ENCODE peak calls at places on chromosome 10, in eight cellular contexts. One of them, this sample, is unnamed.

GRCh38 chr10:104323721-104324686 is 14.3 kb downstream of the ITPRIP start:
- DNase-seq in SK-N-MC: no peak
- DNase-seq in AG10803: no peak
- DNase-seq in CD4-positive, CD25-positive, alpha-beta regulatory T cell: no peak
- DNase-seq in HFF-Myc: no peak
- DNase-seq in OCI-LY7: no peak
- DNase-seq in CD8-positive, alpha-beta T cell: no peak
- DNase-seq in pancreas: no peak
- DNase-seq in this sample: no peak

GRCh38 chr10:116653885-116654284 is 33.1 kb downstream of the PNLIPRP2 start:
- DNase-seq in SK-N-MC: no peak
- DNase-seq in AG10803: no peak
- DNase-seq in CD4-positive, CD25-positive, alpha-beta regulatory T cell: no peak
- DNase-seq in HFF-Myc: no peak
- DNase-seq in OCI-LY7: no peak
- DNase-seq in CD8-positive, alpha-beta T cell: no peak
- DNase-seq in pancreas: no peak
- DNase-seq in this sample: no peak

GRCh38 chr10:14137391-14137790 is 193.3 kb downstream of the FRMD4A start:
- DNase-seq in SK-N-MC: no peak
- DNase-seq in AG10803: no peak
- DNase-seq in CD4-positive, CD25-positive, alpha-beta regulatory T cell: no peak
- DNase-seq in HFF-Myc: no peak
- DNase-seq in OCI-LY7: no peak
- DNase-seq in CD8-positive, alpha-beta T cell: no peak
- DNase-seq in pancreas: no peak
- DNase-seq in this sample: no peak

GRCh38 chr10:71691405-71691804 is 28.2 kb downstream of the C10orf105 start:
- DNase-seq in SK-N-MC: no peak
- DNase-seq in AG10803: no peak
- DNase-seq in CD4-positive, CD25-positive, alpha-beta regulatory T cell: no peak
- DNase-seq in HFF-Myc: no peak
- DNase-seq in OCI-LY7: no peak
- DNase-seq in CD8-positive, alpha-beta T cell: no peak
- DNase-seq in pancreas: no peak
- DNase-seq in this sample: no peak

GRCh38 chr10:121926669-121927360 is 1.0 kb downstream of the ATE1 start:
- DNase-seq in SK-N-MC: no peak
- DNase-seq in AG10803: peak
- DNase-seq in CD4-positive, CD25-positive, alpha-beta regulatory T cell: no peak
- DNase-seq in HFF-Myc: no peak
- DNase-seq in OCI-LY7: peak
- DNase-seq in CD8-positive, alpha-beta T cell: no peak
- DNase-seq in pancreas: no peak
- DNase-seq in this sample: no peak

GRCh38 chr10:70549351-70549961 is 53.1 kb downstream of the PRF1 start:
- DNase-seq in SK-N-MC: no peak
- DNase-seq in AG10803: no peak
- DNase-seq in CD4-positive, CD25-positive, alpha-beta regulatory T cell: no peak
- DNase-seq in HFF-Myc: no peak
- DNase-seq in OCI-LY7: no peak
- DNase-seq in CD8-positive, alpha-beta T cell: no peak
- DNase-seq in pancreas: no peak
- DNase-seq in this sample: no peak

GRCh38 chr10:102314801-102315200 is 69.5 kb downstream of the GBF1 start:
- DNase-seq in SK-N-MC: no peak
- DNase-seq in AG10803: no peak
- DNase-seq in CD4-positive, CD25-positive, alpha-beta regulatory T cell: no peak
- DNase-seq in HFF-Myc: no peak
- DNase-seq in OCI-LY7: no peak
- DNase-seq in CD8-positive, alpha-beta T cell: no peak
- DNase-seq in pancreas: no peak
- DNase-seq in this sample: no peak

GRCh38 chr10:69807122-69807521 is 5.4 kb downstream of the COL13A1 start:
- DNase-seq in SK-N-MC: no peak
- DNase-seq in AG10803: peak
- DNase-seq in CD4-positive, CD25-positive, alpha-beta regulatory T cell: no peak
- DNase-seq in HFF-Myc: peak
- DNase-seq in OCI-LY7: no peak
- DNase-seq in CD8-positive, alpha-beta T cell: no peak
- DNase-seq in pancreas: no peak
- DNase-seq in this sample: no peak

GRCh38 chr10:128063736-128064614 is 62.2 kb downstream of the MKI67 start:
- DNase-seq in SK-N-MC: no peak
- DNase-seq in AG10803: no peak
- DNase-seq in CD4-positive, CD25-positive, alpha-beta regulatory T cell: peak
- DNase-seq in HFF-Myc: no peak
- DNase-seq in OCI-LY7: no peak
- DNase-seq in CD8-positive, alpha-beta T cell: no peak
- DNase-seq in pancreas: no peak
- DNase-seq in this sample: no peak

GRCh38 chr10:128062331-128062730 is 63.9 kb downstream of the MKI67 start:
- DNase-seq in SK-N-MC: no peak
- DNase-seq in AG10803: no peak
- DNase-seq in CD4-positive, CD25-positive, alpha-beta regulatory T cell: peak
- DNase-seq in HFF-Myc: no peak
- DNase-seq in OCI-LY7: peak
- DNase-seq in CD8-positive, alpha-beta T cell: no peak
- DNase-seq in pancreas: no peak
- DNase-seq in this sample: no peak

GRCh38 chr10:128064615-128065580 is 61.3 kb downstream of the MKI67 start:
- DNase-seq in SK-N-MC: no peak
- DNase-seq in AG10803: peak
- DNase-seq in CD4-positive, CD25-positive, alpha-beta regulatory T cell: peak
- DNase-seq in HFF-Myc: no peak
- DNase-seq in OCI-LY7: peak
- DNase-seq in CD8-positive, alpha-beta T cell: peak
- DNase-seq in pancreas: peak
- DNase-seq in this sample: peak

GRCh38 chr10:128061306-128062300 is 64.6 kb downstream of the MKI67 start:
- DNase-seq in SK-N-MC: no peak
- DNase-seq in AG10803: no peak
- DNase-seq in CD4-positive, CD25-positive, alpha-beta regulatory T cell: no peak
- DNase-seq in HFF-Myc: no peak
- DNase-seq in OCI-LY7: no peak
- DNase-seq in CD8-positive, alpha-beta T cell: no peak
- DNase-seq in pancreas: no peak
- DNase-seq in this sample: no peak

DNA sequence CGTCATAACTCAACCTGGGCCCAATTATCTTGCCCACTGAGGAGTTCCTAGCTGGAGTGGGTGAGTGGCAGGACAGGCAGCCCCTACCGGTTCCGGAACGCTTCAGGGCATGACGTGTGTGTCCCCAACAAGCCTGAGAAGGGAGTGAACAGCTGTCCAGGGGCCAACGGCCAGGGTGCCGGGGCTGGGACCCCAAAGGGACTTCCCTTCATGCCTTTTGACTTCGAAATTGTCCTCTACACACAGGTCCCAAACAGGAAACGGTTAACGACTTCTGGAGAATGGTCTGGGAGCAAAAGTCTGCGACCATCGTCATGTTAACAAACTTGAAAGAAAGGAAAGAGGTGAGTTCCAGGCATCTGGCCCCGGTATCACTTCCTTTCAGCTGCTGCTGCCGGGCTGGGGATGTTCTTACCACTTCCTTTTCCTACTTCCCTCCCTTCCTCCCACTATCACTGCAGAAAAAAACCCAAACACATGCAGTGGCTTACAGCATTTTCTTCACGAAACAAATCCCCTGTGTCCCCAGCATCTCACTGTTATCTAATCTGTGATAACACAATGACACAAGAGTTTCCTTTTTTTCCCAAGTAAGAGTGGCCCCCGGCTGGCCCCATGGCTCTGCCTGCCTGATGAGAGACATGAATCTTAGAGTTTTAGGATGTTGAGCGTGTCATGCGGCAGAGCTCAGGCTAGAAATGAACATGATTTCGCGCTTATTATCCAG is 63.2 kb downstream of the MKI67 start:
- DNase-seq in SK-N-MC: no peak
- DNase-seq in AG10803: no peak
- DNase-seq in CD4-positive, CD25-positive, alpha-beta regulatory T cell: peak
- DNase-seq in HFF-Myc: no peak
- DNase-seq in OCI-LY7: peak
- DNase-seq in CD8-positive, alpha-beta T cell: peak
- DNase-seq in pancreas: no peak
- DNase-seq in this sample: no peak
- H3K4me3 ChIP-seq in SK-N-MC: no peak
- H3K4me3 ChIP-seq in AG10803: no peak
- H3K4me3 ChIP-seq in CD4-positive, CD25-positive, alpha-beta regulatory T cell: peak
- H3K4me3 ChIP-seq in HFF-Myc: no peak
- H3K4me3 ChIP-seq in OCI-LY7: peak
- H3K4me3 ChIP-seq in CD8-positive, alpha-beta T cell: peak
- H3K4me3 ChIP-seq in pancreas: no peak
- H3K4me3 ChIP-seq in this sample: no peak

GRCh38 chr10:114212153-114212552 is 26.9 kb upstream of the VWA2 start:
- DNase-seq in SK-N-MC: no peak
- DNase-seq in AG10803: no peak
- DNase-seq in CD4-positive, CD25-positive, alpha-beta regulatory T cell: no peak
- DNase-seq in HFF-Myc: no peak
- DNase-seq in OCI-LY7: no peak
- DNase-seq in CD8-positive, alpha-beta T cell: no peak
- DNase-seq in pancreas: no peak
- DNase-seq in this sample: no peak
- H3K4me3 ChIP-seq in SK-N-MC: no peak
- H3K4me3 ChIP-seq in AG10803: no peak
- H3K4me3 ChIP-seq in CD4-positive, CD25-positive, alpha-beta regulatory T cell: no peak
- H3K4me3 ChIP-seq in HFF-Myc: no peak
- H3K4me3 ChIP-seq in OCI-LY7: no peak
- H3K4me3 ChIP-seq in CD8-positive, alpha-beta T cell: no peak
- H3K4me3 ChIP-seq in pancreas: no peak
- H3K4me3 ChIP-seq in this sample: no peak

GRCh38 chr10:3782099-3782455 is 2.9 kb downstream of the KLF6 start:
- DNase-seq in SK-N-MC: no peak
- DNase-seq in AG10803: no peak
- DNase-seq in CD4-positive, CD25-positive, alpha-beta regulatory T cell: peak
- DNase-seq in HFF-Myc: no peak
- DNase-seq in OCI-LY7: no peak
- DNase-seq in CD8-positive, alpha-beta T cell: no peak
- DNase-seq in pancreas: no peak
- DNase-seq in this sample: no peak

GRCh38 chr10:3780056-3780765 is 4.8 kb downstream of the KLF6 start:
- DNase-seq in SK-N-MC: no peak
- DNase-seq in AG10803: peak
- DNase-seq in CD4-positive, CD25-positive, alpha-beta regulatory T cell: no peak
- DNase-seq in HFF-Myc: no peak
- DNase-seq in OCI-LY7: no peak
- DNase-seq in CD8-positive, alpha-beta T cell: no peak
- DNase-seq in pancreas: no peak
- DNase-seq in this sample: no peak

GRCh38 chr10:3781458-3782098 is 3.4 kb downstream of the KLF6 start:
- DNase-seq in SK-N-MC: no peak
- DNase-seq in AG10803: peak
- DNase-seq in CD4-positive, CD25-positive, alpha-beta regulatory T cell: peak
- DNase-seq in HFF-Myc: no peak
- DNase-seq in OCI-LY7: peak
- DNase-seq in CD8-positive, alpha-beta T cell: peak
- DNase-seq in pancreas: peak
- DNase-seq in this sample: no peak

GRCh38 chr10:3779146-3779707 is 5.8 kb downstream of the KLF6 start:
- DNase-seq in SK-N-MC: no peak
- DNase-seq in AG10803: peak
- DNase-seq in CD4-positive, CD25-positive, alpha-beta regulatory T cell: no peak
- DNase-seq in HFF-Myc: no peak
- DNase-seq in OCI-LY7: no peak
- DNase-seq in CD8-positive, alpha-beta T cell: no peak
- DNase-seq in pancreas: no peak
- DNase-seq in this sample: no peak

DNA sequence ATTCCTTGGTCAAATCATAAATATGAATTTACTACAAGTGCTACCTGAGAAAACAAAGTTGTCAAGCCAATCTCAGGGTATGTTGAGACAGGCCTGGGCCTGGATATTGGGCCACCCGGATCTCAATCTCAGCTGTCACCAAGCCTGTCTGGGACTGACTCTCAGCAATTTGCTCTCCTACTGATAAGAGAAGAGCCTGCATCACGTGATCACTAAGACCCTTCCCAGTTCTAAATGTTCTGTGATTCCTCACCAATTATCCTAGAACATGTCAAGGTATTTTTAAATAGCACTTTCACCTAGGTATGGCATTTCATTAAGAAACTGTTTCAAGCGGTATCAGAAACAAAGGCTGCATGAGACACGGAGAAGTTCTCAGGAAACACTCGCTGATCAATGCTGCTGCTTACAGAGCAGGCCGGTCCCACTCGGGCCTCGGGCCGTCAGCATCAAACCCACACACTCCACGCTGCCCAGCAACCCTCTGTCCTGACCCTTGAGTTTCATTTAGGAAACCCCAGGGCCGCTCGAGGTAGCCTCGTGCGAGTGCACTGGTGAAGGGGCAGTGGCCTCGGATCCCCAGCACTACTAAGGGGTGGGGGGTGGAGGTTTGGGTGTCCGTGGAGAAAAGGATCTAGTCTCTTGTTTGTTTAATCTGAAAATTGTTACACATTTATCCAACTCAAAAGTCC is 4.1 kb downstream of the KLF6 start:
- DNase-seq in SK-N-MC: no peak
- DNase-seq in AG10803: peak
- DNase-seq in CD4-positive, CD25-positive, alpha-beta regulatory T cell: peak
- DNase-seq in HFF-Myc: no peak
- DNase-seq in OCI-LY7: no peak
- DNase-seq in CD8-positive, alpha-beta T cell: no peak
- DNase-seq in pancreas: no peak
- DNase-seq in this sample: no peak
- H3K4me3 ChIP-seq in SK-N-MC: no peak
- H3K4me3 ChIP-seq in AG10803: peak
- H3K4me3 ChIP-seq in CD4-positive, CD25-positive, alpha-beta regulatory T cell: peak
- H3K4me3 ChIP-seq in HFF-Myc: peak
- H3K4me3 ChIP-seq in OCI-LY7: no peak
- H3K4me3 ChIP-seq in CD8-positive, alpha-beta T cell: peak
- H3K4me3 ChIP-seq in pancreas: peak
- H3K4me3 ChIP-seq in this sample: peak

GRCh38 chr10:29375888-29376287 is 87.0 kb downstream of the LYZL1 start:
- DNase-seq in SK-N-MC: no peak
- DNase-seq in AG10803: no peak
- DNase-seq in CD4-positive, CD25-positive, alpha-beta regulatory T cell: no peak
- DNase-seq in HFF-Myc: no peak
- DNase-seq in OCI-LY7: no peak
- DNase-seq in CD8-positive, alpha-beta T cell: no peak
- DNase-seq in pancreas: no peak
- DNase-seq in this sample: no peak

GRCh38 chr10:29370612-29371092 is 81.8 kb downstream of the LYZL1 start:
- DNase-seq in SK-N-MC: no peak
- DNase-seq in AG10803: no peak
- DNase-seq in CD4-positive, CD25-positive, alpha-beta regulatory T cell: no peak
- DNase-seq in HFF-Myc: no peak
- DNase-seq in OCI-LY7: no peak
- DNase-seq in CD8-positive, alpha-beta T cell: no peak
- DNase-seq in pancreas: no peak
- DNase-seq in this sample: no peak

GRCh38 chr10:29374162-29374561 is 85.3 kb downstream of the LYZL1 start:
- DNase-seq in SK-N-MC: no peak
- DNase-seq in AG10803: no peak
- DNase-seq in CD4-positive, CD25-positive, alpha-beta regulatory T cell: no peak
- DNase-seq in HFF-Myc: no peak
- DNase-seq in OCI-LY7: no peak
- DNase-seq in CD8-positive, alpha-beta T cell: no peak
- DNase-seq in pancreas: no peak
- DNase-seq in this sample: no peak

GRCh38 chr10:29370092-29370611 is 81.3 kb downstream of the LYZL1 start:
- DNase-seq in SK-N-MC: no peak
- DNase-seq in AG10803: no peak
- DNase-seq in CD4-positive, CD25-positive, alpha-beta regulatory T cell: no peak
- DNase-seq in HFF-Myc: no peak
- DNase-seq in OCI-LY7: no peak
- DNase-seq in CD8-positive, alpha-beta T cell: no peak
- DNase-seq in pancreas: no peak
- DNase-seq in this sample: no peak

DNA sequence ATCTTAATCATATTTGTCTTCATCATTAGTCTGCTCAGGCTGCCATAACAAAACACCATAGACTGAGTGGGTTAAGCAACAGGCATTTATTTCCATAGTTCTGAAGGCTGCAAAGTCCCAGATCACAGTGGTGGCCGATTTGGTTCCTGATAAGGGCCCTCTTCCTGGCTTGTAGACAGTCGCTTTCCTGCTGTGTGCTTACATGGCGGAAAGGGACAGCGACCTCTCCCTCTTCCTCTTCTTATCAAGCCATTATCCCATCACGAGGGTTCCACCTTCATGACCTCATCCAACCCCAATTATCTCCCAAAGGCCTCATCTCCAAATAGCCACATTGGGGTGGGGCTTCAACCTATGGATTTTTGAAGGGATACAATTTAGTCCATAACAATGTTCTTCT is 84.0 kb downstream of the LYZL1 start:
- DNase-seq in SK-N-MC: no peak
- DNase-seq in AG10803: no peak
- DNase-seq in CD4-positive, CD25-positive, alpha-beta regulatory T cell: no peak
- DNase-seq in HFF-Myc: no peak
- DNase-seq in OCI-LY7: no peak
- DNase-seq in CD8-positive, alpha-beta T cell: no peak
- DNase-seq in pancreas: no peak
- DNase-seq in this sample: no peak
- H3K4me3 ChIP-seq in SK-N-MC: no peak
- H3K4me3 ChIP-seq in AG10803: no peak
- H3K4me3 ChIP-seq in CD4-positive, CD25-positive, alpha-beta regulatory T cell: no peak
- H3K4me3 ChIP-seq in HFF-Myc: no peak
- H3K4me3 ChIP-seq in OCI-LY7: no peak
- H3K4me3 ChIP-seq in CD8-positive, alpha-beta T cell: no peak
- H3K4me3 ChIP-seq in pancreas: no peak
- H3K4me3 ChIP-seq in this sample: no peak

This sample was measured in lung.